ENCODE peak calls at places on chromosomes 13 and 19, in six cellular contexts. J, Y, W, L, O and H are unnamed samples. For H3K4me1 and H4K20me1, the result is how much of the 10 kb centered on the place peaks cover.

GRCh38 chr13:37395544-37395943 is 203.0 kb downstream of the POSTN start:
- DNase-seq in J (peak), W (no peak), Y (no peak), O (peak), L (peak), H (no peak)

GRCh38 chr19:14786421-14786851 is 8.1 kb upstream of the ADGRE2 start:
- DNase-seq in W (peak), L (peak), J (no peak), Y (no peak), O (no peak), H (no peak)

GRCh38 chr19:19654441-19654840 is 9.0 kb downstream of the ATP13A1 start:
- DNase-seq in O (no peak), L (no peak), W (no peak), J (no peak), Y (no peak), H (no peak)

GRCh38 chr13:24033527-24034302 is 126.8 kb upstream of the SPATA13 start:
- DNase-seq in Y (no peak), O (peak), L (no peak), J (peak), W (no peak), H (peak)

GRCh38 chr19:18785179-18786124 is 5.7 kb downstream of the COMP start:
- DNase-seq in L (peak), O (peak), W (peak), Y (peak), J (peak), H (no peak)

GRCh38 chr19:47601180-47601904 is 7.6 kb upstream of the BICRA start:
- DNase-seq in Y (no peak), L (no peak), O (no peak), J (no peak), W (peak), H (no peak)

GRCh38 chr13:33545492-33545891 is 259.9 kb upstream of the STARD13 start:
- DNase-seq in W (no peak), Y (no peak), L (no peak), J (no peak), O (no peak), H (no peak)

GRCh38 chr19:55284405-55285058 is 735 bp downstream of the BRSK1 start:
- DNase-seq in O (no peak), W (no peak), Y (no peak), L (peak), J (no peak), H (no peak)

GRCh38 chr13:98476538-98476966 is 100.4 kb downstream of the STK24 start:
- DNase-seq in O (peak), W (peak), J (peak), Y (peak), L (peak), H (peak)

GRCh38 chr19:16807416-16808274 is 21.6 kb upstream of the SIN3B start:
- DNase-seq in J (no peak), O (no peak), W (no peak), Y (no peak), L (no peak), H (no peak)

GRCh38 chr13:73387318-73387717 is 328.5 kb downstream of the KLF5 start:
- DNase-seq in L (no peak), W (no peak), J (no peak), O (no peak), Y (no peak), H (no peak)

GRCh38 chr13:33125821-33126570 is 109.8 kb downstream of the KL start:
- DNase-seq in O (peak), J (peak), L (peak), Y (peak), W (peak), H (peak)

GRCh38 chr19:15453091-15453498 is 3.3 kb upstream of the WIZ start:
- DNase-seq in Y (no peak), J (no peak), L (peak), O (no peak), W (no peak), H (no peak)

GRCh38 chr19:36121486-36122124 is 6.3 kb downstream of the TBCB start:
- DNase-seq in Y (no peak), L (no peak), J (no peak), O (no peak), W (no peak), H (no peak)

GRCh38 chr19:46355234-46355990 is 8.5 kb downstream of the PPP5C start:
- DNase-seq in W (no peak), J (no peak), Y (no peak), O (no peak), L (no peak), H (no peak)

GRCh38 chr13:47959468-47960088 is 41.5 kb downstream of the SUCLA2 start:
- DNase-seq in L (no peak), Y (no peak), O (no peak), W (no peak), J (no peak), H (no peak)

GRCh38 chr13:27619093-27619705 is 1.1 kb downstream of the LNX2 start:
- DNase-seq in L (no peak), Y (no peak), J (peak), W (peak), O (peak), H (peak)

GRCh38 chr13:48144413-48145035 is 49.6 kb upstream of the MED4 start:
- DNase-seq in W (no peak), O (peak), L (no peak), J (no peak), Y (no peak), H (peak)

GRCh38 chr13:85170372-85170771 is 628.8 kb downstream of the SLITRK6 start:
- DNase-seq in J (no peak), Y (no peak), O (no peak), W (no peak), L (no peak), H (no peak)

GRCh38 chr19:3304871-3305423 is 61.4 kb upstream of the NFIC start:
- DNase-seq in J (peak), Y (peak), W (peak), O (peak), L (peak), H (peak)

GRCh38 chr13:102678339-102679122 is 16.3 kb downstream of the METTL21C start:
- DNase-seq in O (no peak), J (no peak), W (no peak), L (no peak), Y (no peak), H (no peak)

GRCh38 chr13:74641586-74641985 is 507.4 kb upstream of the KLF12 start:
- DNase-seq in J (peak), O (peak), W (peak), Y (no peak), L (no peak), H (peak)

GRCh38 chr19:2663920-2664571 is 38.4 kb downstream of the GNG7 start:
- DNase-seq in L (no peak), W (no peak), J (no peak), Y (no peak), O (no peak), H (no peak)

GRCh38 chr19:35317464-35318043 is 11.4 kb upstream of the CD22 start:
- DNase-seq in L (no peak), Y (no peak), W (no peak), O (no peak), J (no peak), H (no peak)

GRCh38 chr13:90375851-90376250 is 971.6 kb upstream of the MIR17HG start:
- DNase-seq in Y (no peak), J (peak), W (peak), L (no peak), O (no peak), H (peak)

GRCh38 chr19:51375504-51376221 is 3.2 kb upstream of the NKG7 start:
- DNase-seq in W (no peak), L (no peak), O (no peak), Y (no peak), J (no peak), H (no peak)

GRCh38 chr19:51371186-51371690 is 1.2 kb downstream of the NKG7 start:
- DNase-seq in Y (no peak), J (no peak), L (no peak), W (no peak), O (no peak), H (no peak)

GRCh38 chr19:51370230-51370629 is 1.4 kb upstream of the CLDND2 start:
- DNase-seq in O (no peak), J (no peak), L (no peak), W (no peak), Y (no peak), H (no peak)

GRCh38 chr19:51372021-51372648 is 319 bp downstream of the NKG7 start:
- DNase-seq in Y (no peak), L (no peak), O (no peak), W (no peak), J (no peak), H (no peak)

DNA sequence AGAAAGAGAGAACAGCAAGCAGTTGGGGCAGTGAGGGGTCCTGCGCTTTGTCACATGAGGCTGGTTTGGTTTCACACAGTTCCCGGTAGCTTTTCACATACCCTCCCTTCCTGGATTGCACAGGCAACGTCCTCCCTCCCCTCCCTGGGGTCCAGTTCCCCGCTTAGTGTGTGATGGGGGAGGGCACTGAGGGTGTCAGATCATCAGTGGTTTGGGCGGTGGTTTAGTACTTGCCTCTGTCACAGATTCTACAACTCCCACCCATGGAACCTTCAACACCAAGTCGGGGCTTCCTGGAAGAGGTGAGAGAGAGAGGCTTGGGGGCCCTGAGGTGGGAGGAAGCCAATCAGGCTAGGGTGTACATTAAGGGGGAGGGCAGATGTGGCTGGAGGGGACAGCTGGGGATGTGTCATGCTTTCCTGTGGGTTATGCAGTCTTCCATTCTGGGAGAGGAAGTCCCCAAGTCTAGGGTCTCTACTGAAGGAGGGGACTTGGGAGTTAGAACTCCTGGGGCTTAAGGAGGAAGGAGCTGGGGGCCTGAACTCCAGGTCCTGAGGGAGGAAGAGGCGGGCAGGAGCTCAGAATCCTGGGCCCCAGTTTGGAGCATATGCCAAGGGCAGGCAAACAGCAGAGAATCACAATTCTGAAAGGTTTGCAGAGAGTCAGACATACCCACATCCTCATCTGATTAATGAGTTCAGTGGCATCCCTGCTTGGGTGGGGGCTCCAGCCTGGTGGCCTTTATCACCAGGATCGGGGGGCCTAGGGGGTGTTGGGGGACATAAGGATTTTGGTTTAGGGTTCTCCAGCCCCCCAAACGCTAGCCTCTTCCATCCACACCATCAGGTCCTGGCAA is at the start of gene NKG7:
- DNase-seq in L (no peak), Y (no peak), O (no peak), J (no peak), W (no peak), H (no peak)
- H2AFZ ChIP-seq in L (no peak), Y (no peak), O (no peak), J (no peak), W (no peak), H (no peak)

GRCh38 chr13:50740052-50740741 is 103.3 kb downstream of the DLEU7 start:
- DNase-seq in O (no peak), Y (no peak), J (peak), W (no peak), L (no peak), H (peak)

GRCh38 chr13:50745542-50745941 is 98.0 kb downstream of the DLEU7 start:
- DNase-seq in J (no peak), Y (no peak), O (no peak), L (no peak), W (peak), H (no peak)

GRCh38 chr13:50747939-50748338 is 95.6 kb downstream of the DLEU7 start:
- DNase-seq in J (no peak), O (no peak), L (no peak), Y (no peak), W (no peak), H (no peak)

GRCh38 chr13:50744261-50744660 is 99.2 kb downstream of the DLEU7 start:
- DNase-seq in Y (no peak), O (no peak), J (no peak), W (no peak), L (no peak), H (no peak)

GRCh38 chr13:50742353-50742752 is 101.1 kb downstream of the DLEU7 start:
- DNase-seq in Y (no peak), J (no peak), O (no peak), W (no peak), L (no peak), H (no peak)
- H3K4me1 ChIP-seq in Y (under half), J (under half), O (under half), W (under half), L (under half), H (under half)

GRCh38 chr19:41278478-41278877 is 14.3 kb downstream of the HNRNPUL1 start:
- DNase-seq in O (no peak), Y (no peak), W (no peak), L (no peak), J (no peak), H (no peak)
- H4K20me1 ChIP-seq in O (under half), Y (under half), W (under half), L (under half), J (under half), H (half or more)

GRCh38 chr13:113658836-113659235 is 838 bp upstream of the ATP4B start:
- DNase-seq in Y (no peak), L (no peak), O (no peak), J (no peak), W (no peak), H (no peak)

GRCh38 chr13:113659337-113659736 is 1.3 kb upstream of the ATP4B start:
- DNase-seq in O (no peak), L (no peak), J (no peak), Y (no peak), W (no peak), H (no peak)

GRCh38 chr13:113660066-113660465 is 2.1 kb upstream of the ATP4B start:
- DNase-seq in Y (no peak), W (no peak), J (no peak), L (no peak), O (no peak), H (no peak)

GRCh38 chr13:113656831-113657671 is 947 bp downstream of the ATP4B start:
- DNase-seq in L (no peak), Y (no peak), J (no peak), W (no peak), O (no peak), H (no peak)

DNA sequence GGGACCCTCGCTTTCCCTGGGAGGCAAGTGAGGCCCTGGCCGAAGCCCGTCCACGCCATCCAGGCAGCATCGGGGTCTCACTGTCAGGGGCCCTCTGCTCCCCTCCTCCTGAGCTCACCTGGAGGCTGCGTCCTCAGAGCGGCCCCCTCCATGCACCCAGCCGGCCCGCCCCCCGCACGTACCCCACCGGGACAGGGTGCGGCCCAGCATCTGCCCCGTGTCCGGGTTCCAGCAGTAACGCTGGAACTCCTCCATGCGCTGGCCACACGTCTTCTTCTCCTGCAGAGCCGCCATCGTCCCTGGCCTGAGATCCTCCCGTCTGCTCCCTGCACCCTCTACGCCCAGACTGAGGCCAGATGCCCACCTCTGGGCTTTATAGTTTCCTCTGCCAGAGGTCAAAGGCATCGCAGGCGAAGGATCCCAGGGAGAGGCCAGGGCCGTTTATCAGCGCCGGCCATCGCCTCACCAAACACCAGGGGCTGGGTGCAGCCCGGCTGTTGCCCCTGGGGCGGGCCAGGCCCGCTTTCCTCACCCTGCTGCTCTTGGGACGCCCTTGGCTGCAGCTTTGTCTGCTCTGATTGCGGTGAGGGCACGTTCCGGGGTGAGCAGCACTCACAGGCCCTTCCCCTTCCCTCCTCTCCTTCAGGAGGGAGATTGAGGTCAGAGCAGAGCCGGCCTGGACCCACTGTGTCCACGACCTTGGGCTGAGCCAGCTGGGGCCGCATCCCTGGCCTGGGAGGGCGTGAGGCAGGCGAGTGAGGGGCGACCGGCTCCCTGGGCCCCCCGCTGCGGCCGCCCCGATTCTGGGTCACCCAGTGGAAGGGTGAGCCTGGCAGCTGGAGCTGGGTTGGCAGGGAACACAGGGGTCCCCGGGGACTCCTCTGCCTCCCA is at the start of gene ATP4B:
- DNase-seq in L (no peak), J (no peak), Y (no peak), W (no peak), O (no peak), H (no peak)
- H2AFZ ChIP-seq in L (no peak), J (no peak), Y (no peak), W (no peak), O (no peak), H (no peak)

GRCh38 chr19:1270854-1271527 is 1.9 kb downstream of the CIRBP start:
- DNase-seq in L (no peak), W (no peak), J (no peak), Y (no peak), O (no peak), H (no peak)
- H3K4me1 ChIP-seq in L (under half), W (half or more), J (under half), Y (half or more), O (under half), H (half or more)

DNA sequence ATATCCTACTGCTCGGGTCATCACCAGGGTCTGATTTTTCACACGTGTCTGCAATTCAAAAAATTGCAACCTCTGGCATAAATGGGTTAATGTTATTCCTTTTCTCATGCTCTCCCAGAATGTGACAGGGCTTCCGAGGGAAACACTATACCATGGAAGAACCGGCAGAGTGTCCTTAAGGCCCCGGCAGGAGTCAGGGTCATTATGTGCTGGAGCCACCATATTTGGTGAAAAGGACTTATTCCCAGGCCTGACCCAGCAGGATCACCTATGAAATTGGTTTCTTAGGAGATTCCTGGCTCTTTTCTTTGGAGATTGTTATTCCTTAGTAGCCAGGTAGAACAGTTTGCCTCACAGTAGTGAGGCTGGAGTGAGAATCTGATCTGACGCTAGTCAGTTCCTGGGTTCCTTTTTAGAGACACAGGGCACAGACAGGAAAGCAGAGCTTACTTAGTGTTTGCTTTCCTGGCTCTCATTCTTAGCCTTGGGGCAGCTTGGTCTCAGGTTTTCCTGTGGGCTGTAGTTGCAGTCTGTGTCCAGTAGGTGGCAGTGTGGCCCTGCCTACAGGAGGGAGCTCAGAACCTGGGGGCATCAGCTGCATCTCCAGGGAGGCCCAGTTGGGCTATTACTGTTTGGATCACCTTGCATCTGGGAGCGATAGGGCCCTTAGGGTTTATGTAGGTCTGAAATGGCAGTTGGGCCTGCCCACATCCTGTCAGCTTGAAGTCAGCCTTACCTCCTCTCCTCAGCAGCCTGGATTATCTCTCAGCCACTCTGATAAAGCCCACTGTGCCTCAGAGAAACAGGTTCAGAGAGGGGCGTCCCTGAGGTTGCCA is 12.4 kb downstream of the SNRNP70 start:
- DNase-seq in Y (peak), W (peak), J (peak), L (peak), O (peak), H (no peak)
- H4K20me1 ChIP-seq in Y (under half), W (under half), J (under half), L (under half), O (half or more), H (half or more)

GRCh38 chr19:8194528-8195275 is 14.5 kb upstream of the CERS4 start:
- DNase-seq in J (no peak), O (no peak), W (no peak), L (no peak), Y (no peak), H (no peak)

GRCh38 chr19:8196271-8196908 is 12.8 kb upstream of the CERS4 start:
- DNase-seq in J (no peak), L (no peak), Y (no peak), O (no peak), W (no peak), H (no peak)

GRCh38 chr19:8192227-8192820 is 16.8 kb upstream of the CERS4 start:
- DNase-seq in Y (no peak), J (no peak), W (no peak), O (no peak), L (peak), H (no peak)
- H2AFZ ChIP-seq in Y (no peak), J (no peak), W (no peak), O (no peak), L (no peak), H (no peak)

GRCh38 chr13:111168116-111168515 is 53.0 kb downstream of the ARHGEF7 start:
- DNase-seq in W (no peak), J (no peak), L (no peak), Y (no peak), O (no peak), H (no peak)

GRCh38 chr13:111166882-111167281 is 51.8 kb downstream of the ARHGEF7 start:
- DNase-seq in W (no peak), J (no peak), L (no peak), O (no peak), Y (no peak), H (no peak)

GRCh38 chr13:111165189-111165588 is 50.1 kb downstream of the ARHGEF7 start:
- DNase-seq in W (no peak), L (no peak), O (no peak), Y (no peak), J (no peak), H (no peak)

GRCh38 chr13:111167290-111167689 is 52.2 kb downstream of the ARHGEF7 start:
- DNase-seq in J (no peak), L (no peak), O (no peak), W (no peak), Y (no peak), H (no peak)

DNA sequence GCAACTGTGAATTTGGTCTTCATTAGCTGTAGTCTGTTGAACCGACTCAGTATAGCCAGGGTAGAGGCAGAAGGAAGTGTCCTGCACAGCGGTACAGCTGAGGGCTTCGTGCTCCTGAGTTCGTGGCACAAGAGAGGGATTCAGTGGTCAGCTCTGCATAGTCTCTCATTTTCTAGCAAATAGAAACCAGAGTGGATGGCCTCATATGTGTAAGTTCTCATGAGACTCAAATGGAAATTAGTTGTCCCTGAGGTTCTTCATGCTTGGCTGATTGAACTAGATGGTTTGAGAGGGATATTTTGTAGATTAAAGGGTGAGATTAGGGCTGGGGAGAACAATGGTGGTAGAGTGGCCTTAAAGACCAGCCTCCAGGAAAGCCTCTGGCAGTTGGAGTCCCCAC is 50.5 kb downstream of the ARHGEF7 start:
- DNase-seq in O (no peak), Y (no peak), J (no peak), W (no peak), L (no peak), H (no peak)
- H3K4me1 ChIP-seq in O (under half), Y (under half), J (under half), W (under half), L (under half), H (under half)